ENCODE peak calls at places on chromosomes 6 and 20, in four cellular contexts. N is iPS DF 19.7, C is colonic mucosa, Q is Right ventricle myocardium superior. L is an unnamed sample.

GRCh38 chr6:93592417-93592816 is 173.1 kb upstream of the EPHA7 start:
- DNase-seq in Q (no peak), N (no peak), C (no peak), L (no peak)

GRCh38 chr20:39214778-39215177 is 252.6 kb downstream of the DHX35 start:
- DNase-seq in N (peak; percentile 7), Q (no peak), C (no peak), L (no peak)

GRCh38 chr6:34095136-34095505 is 50.8 kb downstream of the GRM4 start:
- DNase-seq in N (no peak), C (no peak), Q (no peak), L (no peak)

GRCh38 chr6:111841822-111842221 is 31.4 kb downstream of the FYN start:
- DNase-seq in Q (no peak), N (no peak), C (peak; percentile 44), L (peak; percentile 54)

GRCh38 chr6:37624121-37624520 is 73.6 kb downstream of the MDGA1 start:
- DNase-seq in Q (no peak), N (no peak), C (no peak), L (no peak)

GRCh38 chr20:53797085-53797484 is 203.4 kb upstream of the ZNF217 start:
- DNase-seq in Q (no peak), C (no peak), N (no peak), L (no peak)

GRCh38 chr20:44648068-44648467 is 3.4 kb downstream of the ADA start:
- DNase-seq in Q (peak; percentile 13), N (no peak), C (no peak), L (no peak)

GRCh38 chr6:112253505-112253841 is 894 bp downstream of the LAMA4 start:
- DNase-seq in N (no peak), Q (no peak), C (no peak), L (no peak)

L was measured in left colon.